ENCODE peak calls at places on chromosome 2, in six cellular contexts. H is naive thymus-derived CD8-positive, alpha-beta T cell; W is heart left ventricle; Q is GOT3; Y is effector memory CD8-positive, alpha-beta T cell; S is stimulated activated CD4-positive, alpha-beta T cell treated with anti-CD3 and anti-CD28 coated beads, Interleukin-12 subunit alpha, Interleukin-12 subunit beta, amount 100 ng/mL, for 4 hours. E is an unnamed sample.

GRCh38 chr2:107584577-107584976 is 242.1 kb upstream of the RGPD4 start:
- DNase-seq in H (no peak), S (no peak), Y (no peak), W (no peak), Q (no peak), E (no peak)

GRCh38 chr2:191740016-191740419 is 62.1 kb downstream of the NABP1 start:
- DNase-seq in W (no peak), S (no peak), Q (no peak), H (no peak), Y (peak), E (no peak)

GRCh38 chr2:233882353-233882752 is 14.2 kb upstream of the MSL3B start:
- DNase-seq in W (no peak), S (no peak), Q (no peak), Y (no peak), H (no peak), E (no peak)

GRCh38 chr2:129849559-129850160 is 129.8 kb upstream of the RAB6C start:
- DNase-seq in S (no peak), Y (no peak), H (no peak), W (no peak), Q (no peak), E (no peak)

GRCh38 chr2:111106720-111107119 is 14.0 kb upstream of the BCL2L11 start:
- DNase-seq in H (no peak), Y (no peak), Q (no peak), S (no peak), W (no peak), E (no peak)

GRCh38 chr2:188114014-188114413 is 177.7 kb upstream of the GULP1 start:
- DNase-seq in W (no peak), S (no peak), Q (no peak), Y (no peak), H (no peak), E (no peak)

GRCh38 chr2:238948765-238949641 is 101.1 kb downstream of the TWIST2 start:
- DNase-seq in S (no peak), Y (no peak), H (no peak), Q (no peak), W (no peak), E (no peak)

GRCh38 chr2:44120428-44120827 is 48.2 kb upstream of the PPM1B start:
- DNase-seq in Y (no peak), S (no peak), W (no peak), Q (no peak), H (no peak), E (no peak)

GRCh38 chr2:234164499-234165409 is 114.3 kb downstream of the SPP2 start:
- DNase-seq in H (peak), W (no peak), Y (peak), S (peak), Q (no peak), E (no peak)